ENCODE peak calls at places on chromosome 17, in ten cellular contexts. U, L, R, C, N, Q, K, T, Y and E are unnamed samples.
A peak's percentile ranks its signal among the peaks of the same experiment; 100 is the strongest.

GRCh38 chr17:59257101-59257500 is 36.8 kb downstream of the GDPD1 start:
- DNase-seq in U (peak; percentile 39), L (no peak), R (no peak), C (no peak), N (no peak), Q (no peak), K (no peak), T (no peak), Y (no peak), E (no peak)

GRCh38 chr17:74408262-74408661 is 23.6 kb upstream of the GPRC5C start:
- DNase-seq in U (peak; percentile 15), L (no peak), R (no peak), C (no peak), N (no peak), Q (peak; percentile 6), K (no peak), T (no peak), Y (no peak), E (no peak)

GRCh38 chr17:29148257-29148789 is 31.9 kb downstream of the MYO18A start:
- DNase-seq in U (no peak), L (no peak), R (no peak), C (no peak), N (no peak), Q (no peak), K (peak; percentile 24), T (peak; percentile 22), Y (no peak), E (no peak)

GRCh38 chr17:82246365-82247174 is 17.7 kb downstream of the SLC16A3 start:
- DNase-seq in U (peak; percentile 88), L (peak; percentile 67), R (no peak), C (no peak), N (no peak), Q (peak; percentile 57), K (no peak), T (no peak), Y (no peak), E (peak; percentile 37)

GRCh38 chr17:78459696-78460095 is 81.2 kb downstream of the PGS1 start:
- DNase-seq in U (no peak), L (no peak), R (no peak), C (no peak), N (no peak), Q (no peak), K (no peak), T (no peak), Y (no peak), E (no peak)

GRCh38 chr17:36911007-36911406 is 26.3 kb upstream of the LHX1 start:
- DNase-seq in U (no peak), L (no peak), R (no peak), C (no peak), N (no peak), Q (no peak), K (no peak), T (no peak), Y (no peak), E (no peak)

GRCh38 chr17:4679652-4680051 is 24.3 kb downstream of the PELP1 start:
- DNase-seq in U (peak; percentile 80), L (no peak), R (no peak), C (no peak), N (no peak), Q (peak; percentile 24), K (no peak), T (no peak), Y (no peak), E (no peak)

GRCh38 chr17:41547921-41548843 is 20.1 kb upstream of the KRT19 start:
- DNase-seq in U (peak; percentile 99), L (peak; percentile 83), R (no peak), C (peak; percentile 96), N (peak; percentile 37), Q (peak; percentile 98), K (no peak), T (no peak), Y (no peak), E (no peak)

GRCh38 chr17:75636381-75637142 is 3.3 kb downstream of the SMIM5 start:
- DNase-seq in U (no peak), L (peak; percentile 21), R (no peak), C (no peak), N (no peak), Q (no peak), K (no peak), T (no peak), Y (no peak), E (no peak)

GRCh38 chr17:11077673-11078072 is 163.3 kb upstream of the SHISA6 start:
- DNase-seq in U (no peak), L (no peak), R (no peak), C (no peak), N (no peak), Q (no peak), K (no peak), T (no peak), Y (no peak), E (no peak)

GRCh38 chr17:65423346-65424140 is 137.9 kb downstream of the AXIN2 start:
- DNase-seq in U (no peak), L (no peak), R (no peak), C (no peak), N (no peak), Q (no peak), K (no peak), T (no peak), Y (no peak), E (no peak)

GRCh38 chr17:15263206-15263579 is 1.9 kb downstream of the PMP22 start:
- DNase-seq in U (no peak), L (peak; percentile 86), R (no peak), C (peak; percentile 71), N (peak; percentile 87), Q (peak; percentile 91), K (no peak), T (peak; percentile 51), Y (no peak), E (no peak)

GRCh38 chr17:30570596-30571265 is 93.5 kb downstream of the GOSR1 start:
- DNase-seq in U (no peak), L (no peak), R (no peak), C (no peak), N (no peak), Q (no peak), K (no peak), T (no peak), Y (peak; percentile 25), E (no peak)

GRCh38 chr17:48439875-48440505 is 10.0 kb upstream of the SKAP1 start:
- DNase-seq in U (no peak), L (no peak), R (no peak), C (no peak), N (no peak), Q (no peak), K (peak; percentile 76), T (peak; percentile 76), Y (no peak), E (peak; percentile 45)

GRCh38 chr17:40822132-40822812 is at the start of gene KRT10:
- DNase-seq in U (no peak), L (no peak), R (no peak), C (no peak), N (no peak), Q (no peak), K (no peak), T (no peak), Y (no peak), E (no peak)

GRCh38 chr17:55005520-55005919 is 37.0 kb downstream of the STXBP4 start:
- DNase-seq in U (peak; percentile 35), L (no peak), R (no peak), C (no peak), N (no peak), Q (peak; percentile 8), K (peak; percentile 24), T (peak; percentile 6), Y (peak; percentile 56), E (peak; percentile 9)
- TF ChIP-seq CTCF in U (peak; percentile 47), L (no peak), R (peak; percentile 41), C (peak; percentile 33), N (no peak), Q (peak; percentile 45), K (peak; percentile 43), T (peak; percentile 51), Y (peak; percentile 71), E (peak; percentile 42)

GRCh38 chr17:56676807-56677206 is 83.3 kb downstream of the NOG start:
- DNase-seq in U (no peak), L (no peak), R (no peak), C (no peak), N (no peak), Q (peak; percentile 28), K (no peak), T (no peak), Y (no peak), E (no peak)
- TF ChIP-seq CTCF in U (peak; percentile 16), L (no peak), R (no peak), C (peak; percentile 32), N (no peak), Q (peak; percentile 42), K (no peak), T (no peak), Y (no peak), E (no peak)

GRCh38 chr17:67920212-67920611 is 76.1 kb downstream of the C17orf58 start:
- DNase-seq in U (no peak), L (no peak), R (no peak), C (no peak), N (no peak), Q (no peak), K (no peak), T (no peak), Y (no peak), E (no peak)
- TF ChIP-seq CTCF in U (no peak), L (no peak), R (no peak), C (no peak), N (no peak), Q (no peak), K (no peak), T (no peak), Y (no peak), E (no peak)

GRCh38 chr17:27946521-27946920 is 53.4 kb upstream of the LYRM9 start:
- DNase-seq in U (no peak), L (no peak), R (no peak), C (no peak), N (no peak), Q (no peak), K (no peak), T (no peak), Y (no peak), E (no peak)

GRCh38 chr17:27951872-27952271 is 58.7 kb upstream of the LYRM9 start:
- DNase-seq in U (no peak), L (no peak), R (no peak), C (no peak), N (no peak), Q (no peak), K (no peak), T (no peak), Y (no peak), E (no peak)

GRCh38 chr17:27947005-27947406 is 53.8 kb upstream of the LYRM9 start:
- DNase-seq in U (no peak), L (no peak), R (no peak), C (no peak), N (no peak), Q (no peak), K (no peak), T (no peak), Y (no peak), E (no peak)

GRCh38 chr17:27950995-27951394 is 57.8 kb upstream of the LYRM9 start:
- DNase-seq in U (no peak), L (no peak), R (no peak), C (no peak), N (no peak), Q (no peak), K (no peak), T (no peak), Y (no peak), E (no peak)

DNA sequence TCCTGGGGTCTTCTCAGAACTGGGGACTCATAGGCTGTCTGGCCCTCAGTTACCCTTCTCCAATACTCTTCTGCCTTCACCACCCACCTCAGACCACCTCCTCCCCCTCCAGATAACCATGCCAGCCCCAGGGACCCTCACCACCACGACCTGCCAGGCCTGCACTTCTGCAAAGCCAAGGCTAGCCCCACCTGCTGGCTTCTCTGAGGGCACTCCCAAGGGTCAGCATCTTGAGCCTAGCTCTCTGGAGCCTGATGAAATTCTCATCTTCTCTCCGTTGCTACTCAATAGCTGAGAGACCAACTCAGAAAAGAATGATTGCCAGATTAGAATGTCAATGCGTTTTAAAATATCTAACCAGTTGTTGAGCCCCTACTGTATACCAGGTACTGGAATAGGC is 56.1 kb upstream of the LYRM9 start:
- DNase-seq in U (no peak), L (no peak), R (no peak), C (no peak), N (no peak), Q (no peak), K (no peak), T (no peak), Y (peak; percentile 64), E (no peak)
- TF ChIP-seq CTCF in U (no peak), L (no peak), R (no peak), C (no peak), N (no peak), Q (no peak), K (no peak), T (no peak), Y (peak; percentile 47), E (no peak)